ENCODE peak calls at places on chromosomes 1 and 21, in nine cellular contexts. G is hepatocyte; Q is NAMALWA; E is stimulated activated CD8-positive, alpha-beta memory T cell treated with anti-CD3 and anti-CD28 coated beads, Interleukin-2, amount 100 ng/mL, for 48 hours; J is NCI-H1105; W is A549; Z is non-pigmented ciliary epithelial cell; T is nephron progenitor cell; R is NCI-H2107. X is an unnamed sample.

GRCh38 chr21:46298083-46298412 is 11.9 kb downstream of the YBEY start:
- DNase-seq in G (no peak), Q (no peak), E (no peak), J (no peak), W (no peak), Z (no peak), T (no peak), R (no peak), X (no peak)

GRCh38 chr1:93079685-93080141 is 630 bp downstream of the MTF2 start:
- DNase-seq in G (peak), Q (peak), E (peak), J (peak), W (no peak), Z (no peak), T (peak), R (no peak), X (peak)

GRCh38 chr1:110235181-110235838 is 25.2 kb downstream of the KCNC4 start:
- DNase-seq in G (no peak), Q (no peak), E (no peak), J (no peak), W (no peak), Z (no peak), T (no peak), R (no peak), X (no peak)

GRCh38 chr1:205948886-205949285 is 5.6 kb upstream of the SLC26A9 start:
- DNase-seq in G (no peak), Q (no peak), E (no peak), J (no peak), W (no peak), Z (no peak), T (no peak), R (no peak), X (no peak)

GRCh38 chr21:20639026-20639425 is 359.2 kb upstream of the NCAM2 start:
- DNase-seq in G (no peak), Q (no peak), E (no peak), J (no peak), W (no peak), Z (no peak), T (no peak), R (no peak), X (no peak)

GRCh38 chr1:210072129-210072528 is 134.1 kb downstream of the SYT14 start:
- DNase-seq in G (no peak), Q (no peak), E (no peak), J (no peak), W (no peak), Z (no peak), T (no peak), R (no peak), X (no peak)

GRCh38 chr1:154809436-154810413 is 60.4 kb downstream of the KCNN3 start:
- DNase-seq in G (no peak), Q (peak), E (no peak), J (no peak), W (no peak), Z (no peak), T (no peak), R (no peak), X (no peak)

GRCh38 chr21:41774467-41775151 is 7.8 kb upstream of the RIPK4 start:
- DNase-seq in G (no peak), Q (no peak), E (no peak), J (peak), W (no peak), Z (no peak), T (no peak), R (peak), X (no peak)

GRCh38 chr1:47568763-47569162 is 130.9 kb downstream of the FOXD2 start:
- DNase-seq in G (no peak), Q (no peak), E (no peak), J (no peak), W (no peak), Z (no peak), T (no peak), R (no peak), X (no peak)

GRCh38 chr1:4653796-4654715 is at the start of gene AJAP1:
- DNase-seq in G (peak), Q (no peak), E (no peak), J (no peak), W (no peak), Z (no peak), T (peak), R (no peak), X (no peak)

GRCh38 chr21:15966216-15966615 is 236.4 kb downstream of the USP25 start:
- DNase-seq in G (no peak), Q (no peak), E (no peak), J (no peak), W (no peak), Z (no peak), T (no peak), R (no peak), X (no peak)

GRCh38 chr1:243597383-243597782 is 252.7 kb downstream of the AKT3 start:
- DNase-seq in G (no peak), Q (no peak), E (no peak), J (no peak), W (no peak), Z (no peak), T (no peak), R (no peak), X (no peak)

GRCh38 chr1:236280438-236281285 is 1.1 kb downstream of the ERO1B start:
- DNase-seq in G (peak), Q (peak), E (no peak), J (peak), W (no peak), Z (no peak), T (no peak), R (peak), X (peak)